ENCODE peak calls at places on chromosomes 2 and 18, in eight cellular contexts. Q is uterus; M is GM23248; V is NCI-H1092; F is activated CD4-positive, alpha-beta T cell treated with anti-CD3 and anti-CD28 coated beads, Interleukin-2, amount 50 U/mL, for 1 hour; I is dorsolateral prefrontal cortex; W is mesenchymal stem cell; X is left ventricle myocardium superior. U is an unnamed sample.

GRCh38 chr2:102235491-102235890 is 48.7 kb downstream of the IL1RL2 start:
- DNase-seq in Q (no peak), M (peak; percentile 52), V (no peak), F (no peak), I (no peak), W (peak; percentile 67), X (no peak), U (no peak)

GRCh38 chr2:51846018-51846417 is 814.1 kb upstream of the NRXN1 start:
- DNase-seq in Q (no peak), M (no peak), V (no peak), F (no peak), I (no peak), W (no peak), X (no peak), U (no peak)

GRCh38 chr2:233259745-233260144 is 8.3 kb downstream of the ATG16L1 start:
- DNase-seq in Q (no peak), M (no peak), V (no peak), F (no peak), I (no peak), W (peak; percentile 49), X (no peak), U (no peak)

GRCh38 chr2:15695582-15696330 is 104.1 kb downstream of the DDX1 start:
- DNase-seq in Q (no peak), M (no peak), V (no peak), F (no peak), I (no peak), W (no peak), X (no peak), U (no peak)

GRCh38 chr2:33014268-33014667 is 67.5 kb downstream of the LTBP1 start:
- DNase-seq in Q (no peak), M (no peak), V (no peak), F (no peak), I (no peak), W (peak; percentile 25), X (no peak), U (no peak)

GRCh38 chr2:46554381-46554780 is 75.0 kb downstream of the TMEM247 start:
- DNase-seq in Q (no peak), M (peak; percentile 35), V (no peak), F (no peak), I (no peak), W (no peak), X (peak; percentile 53), U (no peak)

GRCh38 chr2:109450574-109451265 is 163.0 kb downstream of the SEPTIN10 start:
- DNase-seq in Q (peak; percentile 11), M (no peak), V (no peak), F (no peak), I (no peak), W (no peak), X (peak; percentile 63), U (no peak)

GRCh38 chr18:12255626-12256026 is 1.5 kb downstream of the CIDEA start:
- DNase-seq in Q (no peak), M (peak; percentile 54), V (no peak), F (no peak), I (no peak), W (peak; percentile 27), X (no peak), U (peak; percentile 91)

GRCh38 chr2:7867858-7868257 is 814.0 kb upstream of the ID2 start:
- DNase-seq in Q (no peak), M (no peak), V (no peak), F (no peak), I (no peak), W (no peak), X (no peak), U (no peak)

GRCh38 chr2:219509780-219510511 is 4.3 kb upstream of the ASIC4 start:
- DNase-seq in Q (peak; percentile 66), M (peak; percentile 79), V (peak; percentile 59), F (peak; percentile 54), I (peak; percentile 67), W (peak; percentile 74), X (peak; percentile 65), U (peak; percentile 39)

GRCh38 chr2:144132357-144132756 is 387.6 kb downstream of the ZEB2 start:
- DNase-seq in Q (no peak), M (peak; percentile 58), V (no peak), F (no peak), I (no peak), W (peak; percentile 71), X (no peak), U (peak; percentile 22)

GRCh38 chr2:14756981-14757657 is 124.6 kb downstream of the LRATD1 start:
- DNase-seq in Q (no peak), M (peak; percentile 96), V (no peak), F (no peak), I (no peak), W (peak; percentile 76), X (no peak), U (peak; percentile 97)

GRCh38 chr2:12504443-12504842 is 212.3 kb upstream of the TRIB2 start:
- DNase-seq in Q (no peak), M (peak; percentile 66), V (no peak), F (no peak), I (no peak), W (peak; percentile 31), X (no peak), U (peak; percentile 79)

GRCh38 chr2:76310894-76311293 is 600.2 kb upstream of the GCFC2 start:
- DNase-seq in Q (no peak), M (no peak), V (no peak), F (no peak), I (no peak), W (no peak), X (no peak), U (no peak)

GRCh38 chr18:21991897-21992296 is 177.5 kb upstream of the GATA6 start:
- DNase-seq in Q (no peak), M (no peak), V (no peak), F (no peak), I (no peak), W (no peak), X (no peak), U (no peak)

GRCh38 chr18:24983566-24983965 is 368.4 kb downstream of the ZNF521 start:
- DNase-seq in Q (no peak), M (no peak), V (no peak), F (no peak), I (no peak), W (no peak), X (no peak), U (no peak)

GRCh38 chr2:112493858-112494648 is 12.1 kb downstream of the TTL start:
- DNase-seq in Q (no peak), M (peak; percentile 92), V (no peak), F (no peak), I (no peak), W (peak; percentile 76), X (no peak), U (peak; percentile 42)

GRCh38 chr2:204529795-204530463 is 15.3 kb upstream of the PARD3B start:
- DNase-seq in Q (no peak), M (no peak), V (no peak), F (no peak), I (no peak), W (no peak), X (no peak), U (no peak)

GRCh38 chr18:33372442-33372841 is 68.1 kb downstream of the CCDC178 start:
- DNase-seq in Q (no peak), M (no peak), V (no peak), F (no peak), I (no peak), W (peak; percentile 4), X (no peak), U (peak; percentile 3)

GRCh38 chr2:1627628-1628371 is 116.5 kb downstream of the PXDN start:
- DNase-seq in Q (no peak), M (no peak), V (no peak), F (no peak), I (no peak), W (peak; percentile 36), X (no peak), U (no peak)

GRCh38 chr2:180907731-180908130 is 72.7 kb upstream of the UBE2E3 start:
- DNase-seq in Q (no peak), M (peak; percentile 74), V (no peak), F (no peak), I (no peak), W (peak; percentile 70), X (no peak), U (peak; percentile 87)

GRCh38 chr2:46167406-46167805 is 129.8 kb upstream of the EPAS1 start:
- DNase-seq in Q (no peak), M (peak; percentile 30), V (no peak), F (no peak), I (no peak), W (no peak), X (no peak), U (no peak)

GRCh38 chr18:74430231-74430630 is 26.9 kb downstream of the DIPK1C start:
- DNase-seq in Q (no peak), M (no peak), V (no peak), F (no peak), I (no peak), W (no peak), X (no peak), U (no peak)

GRCh38 chr2:45134726-45135125 is 125.5 kb upstream of the SIX2 start:
- DNase-seq in Q (no peak), M (peak; percentile 68), V (no peak), F (no peak), I (no peak), W (peak; percentile 50), X (no peak), U (peak; percentile 61)

GRCh38 chr2:156458229-156458584 is 22.0 kb downstream of the GPD2 start:
- DNase-seq in Q (no peak), M (no peak), V (no peak), F (no peak), I (no peak), W (no peak), X (no peak), U (no peak)

GRCh38 chr2:183037281-183037659 is 987 bp downstream of the NCKAP1 start:
- DNase-seq in Q (no peak), M (peak; percentile 74), V (no peak), F (no peak), I (no peak), W (peak; percentile 57), X (no peak), U (peak; percentile 66)

GRCh38 chr2:233882353-233882752 is 14.2 kb upstream of the MSL3B start:
- DNase-seq in Q (no peak), M (peak; percentile 10), V (no peak), F (no peak), I (no peak), W (peak; percentile 5), X (no peak), U (no peak)

GRCh38 chr2:106020032-106020431 is 174.1 kb downstream of the UXS1 start:
- DNase-seq in Q (peak; percentile 25), M (no peak), V (no peak), F (no peak), I (no peak), W (no peak), X (no peak), U (no peak)

GRCh38 chr2:232133078-232133477 is 171.6 kb downstream of the DIS3L2 start:
- DNase-seq in Q (no peak), M (peak; percentile 22), V (no peak), F (no peak), I (no peak), W (peak; percentile 10), X (no peak), U (no peak)

U was measured in HT1080.